ENCODE peak calls at places on chromosomes 3 and 15, in eight cellular contexts. One of them, this sample, is unnamed.

GRCh38 chr3:147412917-147413711 is 3.9 kb downstream of the ZIC1 start:
- DNase-seq in germinal center: no peak
- DNase-seq in astrocyte of the spinal cord: peak
- DNase-seq in stimulated activated naive CD8-positive, alpha-beta T cell treated with anti-CD3 and anti-CD28 coated beads, Interleukin-15, Interleukin-2, amounts not matched to agents 100 U/mL and 50 U/mL, for 24 hours: no peak
- DNase-seq in mucosa of descending colon: no peak
- DNase-seq in mesothelial cell of epicardium: no peak
- DNase-seq in NCI-H2171: no peak
- DNase-seq in occipital lobe: no peak
- DNase-seq in this sample: no peak

GRCh38 chr15:52786436-52787122 is 3.6 kb downstream of the ONECUT1 start:
- DNase-seq in germinal center: no peak
- DNase-seq in astrocyte of the spinal cord: no peak
- DNase-seq in stimulated activated naive CD8-positive, alpha-beta T cell treated with anti-CD3 and anti-CD28 coated beads, Interleukin-15, Interleukin-2, amounts not matched to agents 100 U/mL and 50 U/mL, for 24 hours: no peak
- DNase-seq in mucosa of descending colon: no peak
- DNase-seq in mesothelial cell of epicardium: no peak
- DNase-seq in NCI-H2171: no peak
- DNase-seq in occipital lobe: no peak
- DNase-seq in this sample: no peak

GRCh38 chr3:170128259-170128976 is 53.1 kb downstream of the PHC3 start:
- DNase-seq in germinal center: peak
- DNase-seq in astrocyte of the spinal cord: no peak
- DNase-seq in stimulated activated naive CD8-positive, alpha-beta T cell treated with anti-CD3 and anti-CD28 coated beads, Interleukin-15, Interleukin-2, amounts not matched to agents 100 U/mL and 50 U/mL, for 24 hours: peak
- DNase-seq in mucosa of descending colon: no peak
- DNase-seq in mesothelial cell of epicardium: no peak
- DNase-seq in NCI-H2171: peak
- DNase-seq in occipital lobe: no peak
- DNase-seq in this sample: no peak

GRCh38 chr3:8552223-8552762 is 50.7 kb downstream of the LMCD1 start:
- DNase-seq in germinal center: no peak
- DNase-seq in astrocyte of the spinal cord: no peak
- DNase-seq in stimulated activated naive CD8-positive, alpha-beta T cell treated with anti-CD3 and anti-CD28 coated beads, Interleukin-15, Interleukin-2, amounts not matched to agents 100 U/mL and 50 U/mL, for 24 hours: no peak
- DNase-seq in mucosa of descending colon: no peak
- DNase-seq in mesothelial cell of epicardium: no peak
- DNase-seq in NCI-H2171: no peak
- DNase-seq in occipital lobe: no peak
- DNase-seq in this sample: no peak

GRCh38 chr3:45618081-45618509 is 23.5 kb downstream of the LIMD1 start:
- DNase-seq in germinal center: no peak
- DNase-seq in astrocyte of the spinal cord: peak
- DNase-seq in stimulated activated naive CD8-positive, alpha-beta T cell treated with anti-CD3 and anti-CD28 coated beads, Interleukin-15, Interleukin-2, amounts not matched to agents 100 U/mL and 50 U/mL, for 24 hours: no peak
- DNase-seq in mucosa of descending colon: no peak
- DNase-seq in mesothelial cell of epicardium: no peak
- DNase-seq in NCI-H2171: no peak
- DNase-seq in occipital lobe: no peak
- DNase-seq in this sample: no peak

GRCh38 chr3:124168271-124168670 is 176.3 kb upstream of the ROPN1 start:
- DNase-seq in germinal center: no peak
- DNase-seq in astrocyte of the spinal cord: peak
- DNase-seq in stimulated activated naive CD8-positive, alpha-beta T cell treated with anti-CD3 and anti-CD28 coated beads, Interleukin-15, Interleukin-2, amounts not matched to agents 100 U/mL and 50 U/mL, for 24 hours: no peak
- DNase-seq in mucosa of descending colon: no peak
- DNase-seq in mesothelial cell of epicardium: no peak
- DNase-seq in NCI-H2171: no peak
- DNase-seq in occipital lobe: no peak
- DNase-seq in this sample: no peak

GRCh38 chr15:85582076-85582718 is 201.8 kb downstream of the AKAP13 start:
- DNase-seq in germinal center: peak
- DNase-seq in astrocyte of the spinal cord: peak
- DNase-seq in stimulated activated naive CD8-positive, alpha-beta T cell treated with anti-CD3 and anti-CD28 coated beads, Interleukin-15, Interleukin-2, amounts not matched to agents 100 U/mL and 50 U/mL, for 24 hours: no peak
- DNase-seq in mucosa of descending colon: no peak
- DNase-seq in mesothelial cell of epicardium: no peak
- DNase-seq in NCI-H2171: no peak
- DNase-seq in occipital lobe: no peak
- DNase-seq in this sample: no peak

GRCh38 chr15:24919446-24919845 is 35.3 kb upstream of the SNRPN start:
- DNase-seq in germinal center: no peak
- DNase-seq in astrocyte of the spinal cord: no peak
- DNase-seq in stimulated activated naive CD8-positive, alpha-beta T cell treated with anti-CD3 and anti-CD28 coated beads, Interleukin-15, Interleukin-2, amounts not matched to agents 100 U/mL and 50 U/mL, for 24 hours: no peak
- DNase-seq in mucosa of descending colon: no peak
- DNase-seq in mesothelial cell of epicardium: no peak
- DNase-seq in NCI-H2171: no peak
- DNase-seq in occipital lobe: no peak
- DNase-seq in this sample: no peak

GRCh38 chr3:161217496-161217895 is 3.6 kb upstream of the NMD3 start:
- DNase-seq in germinal center: no peak
- DNase-seq in astrocyte of the spinal cord: no peak
- DNase-seq in stimulated activated naive CD8-positive, alpha-beta T cell treated with anti-CD3 and anti-CD28 coated beads, Interleukin-15, Interleukin-2, amounts not matched to agents 100 U/mL and 50 U/mL, for 24 hours: no peak
- DNase-seq in mucosa of descending colon: no peak
- DNase-seq in mesothelial cell of epicardium: no peak
- DNase-seq in NCI-H2171: no peak
- DNase-seq in occipital lobe: no peak
- DNase-seq in this sample: no peak

GRCh38 chr15:90001683-90002427 is 731 bp downstream of the ZNF710 start:
- DNase-seq in germinal center: peak
- DNase-seq in astrocyte of the spinal cord: peak
- DNase-seq in stimulated activated naive CD8-positive, alpha-beta T cell treated with anti-CD3 and anti-CD28 coated beads, Interleukin-15, Interleukin-2, amounts not matched to agents 100 U/mL and 50 U/mL, for 24 hours: peak
- DNase-seq in mucosa of descending colon: peak
- DNase-seq in mesothelial cell of epicardium: peak
- DNase-seq in NCI-H2171: peak
- DNase-seq in occipital lobe: no peak
- DNase-seq in this sample: no peak

GRCh38 chr15:53978248-53978906 is at the start of gene UNC13C:
- DNase-seq in germinal center: no peak
- DNase-seq in astrocyte of the spinal cord: no peak
- DNase-seq in stimulated activated naive CD8-positive, alpha-beta T cell treated with anti-CD3 and anti-CD28 coated beads, Interleukin-15, Interleukin-2, amounts not matched to agents 100 U/mL and 50 U/mL, for 24 hours: no peak
- DNase-seq in mucosa of descending colon: peak
- DNase-seq in mesothelial cell of epicardium: peak
- DNase-seq in NCI-H2171: no peak
- DNase-seq in occipital lobe: peak
- DNase-seq in this sample: no peak

GRCh38 chr3:192831111-192831644 is 86.5 kb downstream of the MB21D2 start:
- DNase-seq in germinal center: no peak
- DNase-seq in astrocyte of the spinal cord: peak
- DNase-seq in stimulated activated naive CD8-positive, alpha-beta T cell treated with anti-CD3 and anti-CD28 coated beads, Interleukin-15, Interleukin-2, amounts not matched to agents 100 U/mL and 50 U/mL, for 24 hours: peak
- DNase-seq in mucosa of descending colon: no peak
- DNase-seq in mesothelial cell of epicardium: no peak
- DNase-seq in NCI-H2171: no peak
- DNase-seq in occipital lobe: no peak
- DNase-seq in this sample: no peak

GRCh38 chr15:77747175-77748077 is 114.7 kb upstream of the LINGO1 start:
- DNase-seq in germinal center: no peak
- DNase-seq in astrocyte of the spinal cord: no peak
- DNase-seq in stimulated activated naive CD8-positive, alpha-beta T cell treated with anti-CD3 and anti-CD28 coated beads, Interleukin-15, Interleukin-2, amounts not matched to agents 100 U/mL and 50 U/mL, for 24 hours: no peak
- DNase-seq in mucosa of descending colon: no peak
- DNase-seq in mesothelial cell of epicardium: no peak
- DNase-seq in NCI-H2171: no peak
- DNase-seq in occipital lobe: no peak
- DNase-seq in this sample: no peak

GRCh38 chr15:61724276-61724939 is 335.8 kb downstream of the VPS13C start:
- DNase-seq in germinal center: no peak
- DNase-seq in astrocyte of the spinal cord: no peak
- DNase-seq in stimulated activated naive CD8-positive, alpha-beta T cell treated with anti-CD3 and anti-CD28 coated beads, Interleukin-15, Interleukin-2, amounts not matched to agents 100 U/mL and 50 U/mL, for 24 hours: no peak
- DNase-seq in mucosa of descending colon: no peak
- DNase-seq in mesothelial cell of epicardium: no peak
- DNase-seq in NCI-H2171: no peak
- DNase-seq in occipital lobe: no peak
- DNase-seq in this sample: no peak